ENCODE peak calls at places on chromosomes 5 and 9, in nine cellular contexts. One of them, this sample, is unnamed.

GRCh38 chr9:79766091-79766490 is 194.3 kb downstream of the TLE4 start:
- DNase-seq in amniotic stem cell: no peak
- DNase-seq in A549: no peak
- DNase-seq in spleen: no peak
- DNase-seq in NCI-H2171: no peak
- DNase-seq in GM12891: no peak
- DNase-seq in stimulated activated CD8-positive, alpha-beta memory T cell treated with anti-CD3 and anti-CD28 coated beads, Interleukin-15, amount 100 ng/mL, for 24 hours: no peak
- DNase-seq in DMS153: no peak
- DNase-seq in left cardiac atrium: no peak
- DNase-seq in this sample: no peak

GRCh38 chr5:132468665-132469379 is 21.8 kb downstream of the IRF1 start:
- DNase-seq in amniotic stem cell: no peak
- DNase-seq in A549: no peak
- DNase-seq in spleen: peak; percentile 76
- DNase-seq in NCI-H2171: no peak
- DNase-seq in GM12891: no peak
- DNase-seq in stimulated activated CD8-positive, alpha-beta memory T cell treated with anti-CD3 and anti-CD28 coated beads, Interleukin-15, amount 100 ng/mL, for 24 hours: no peak
- DNase-seq in DMS153: no peak
- DNase-seq in left cardiac atrium: no peak
- DNase-seq in this sample: peak; percentile 4

GRCh38 chr5:17379188-17379951 is 118.7 kb upstream of the TAF11L2 start:
- DNase-seq in amniotic stem cell: no peak
- DNase-seq in A549: no peak
- DNase-seq in spleen: no peak
- DNase-seq in NCI-H2171: peak; percentile 73
- DNase-seq in GM12891: no peak
- DNase-seq in stimulated activated CD8-positive, alpha-beta memory T cell treated with anti-CD3 and anti-CD28 coated beads, Interleukin-15, amount 100 ng/mL, for 24 hours: no peak
- DNase-seq in DMS153: no peak
- DNase-seq in left cardiac atrium: no peak
- DNase-seq in this sample: no peak

GRCh38 chr9:93890436-93890935 is 64.7 kb downstream of the BARX1 start:
- DNase-seq in amniotic stem cell: no peak
- DNase-seq in A549: no peak
- DNase-seq in spleen: no peak
- DNase-seq in NCI-H2171: no peak
- DNase-seq in GM12891: no peak
- DNase-seq in stimulated activated CD8-positive, alpha-beta memory T cell treated with anti-CD3 and anti-CD28 coated beads, Interleukin-15, amount 100 ng/mL, for 24 hours: no peak
- DNase-seq in DMS153: no peak
- DNase-seq in left cardiac atrium: no peak
- DNase-seq in this sample: no peak

GRCh38 chr5:123868267-123868666 is 356.3 kb downstream of the CSNK1G3 start:
- DNase-seq in amniotic stem cell: no peak
- DNase-seq in A549: no peak
- DNase-seq in spleen: no peak
- DNase-seq in NCI-H2171: no peak
- DNase-seq in GM12891: no peak
- DNase-seq in stimulated activated CD8-positive, alpha-beta memory T cell treated with anti-CD3 and anti-CD28 coated beads, Interleukin-15, amount 100 ng/mL, for 24 hours: no peak
- DNase-seq in DMS153: peak; percentile 43
- DNase-seq in left cardiac atrium: no peak
- DNase-seq in this sample: no peak

GRCh38 chr9:33750307-33750838 is 45.0 kb upstream of the PRSS3 start:
- DNase-seq in amniotic stem cell: no peak
- DNase-seq in A549: peak; percentile 53
- DNase-seq in spleen: no peak
- DNase-seq in NCI-H2171: no peak
- DNase-seq in GM12891: no peak
- DNase-seq in stimulated activated CD8-positive, alpha-beta memory T cell treated with anti-CD3 and anti-CD28 coated beads, Interleukin-15, amount 100 ng/mL, for 24 hours: no peak
- DNase-seq in DMS153: no peak
- DNase-seq in left cardiac atrium: peak; percentile 21
- DNase-seq in this sample: no peak

GRCh38 chr5:151280443-151280842 is 23.1 kb downstream of the SLC36A3 start:
- DNase-seq in amniotic stem cell: no peak
- DNase-seq in A549: no peak
- DNase-seq in spleen: no peak
- DNase-seq in NCI-H2171: no peak
- DNase-seq in GM12891: no peak
- DNase-seq in stimulated activated CD8-positive, alpha-beta memory T cell treated with anti-CD3 and anti-CD28 coated beads, Interleukin-15, amount 100 ng/mL, for 24 hours: no peak
- DNase-seq in DMS153: no peak
- DNase-seq in left cardiac atrium: no peak
- DNase-seq in this sample: no peak

GRCh38 chr5:15604986-15605385 is 105.0 kb downstream of the FBXL7 start:
- DNase-seq in amniotic stem cell: no peak
- DNase-seq in A549: no peak
- DNase-seq in spleen: no peak
- DNase-seq in NCI-H2171: no peak
- DNase-seq in GM12891: no peak
- DNase-seq in stimulated activated CD8-positive, alpha-beta memory T cell treated with anti-CD3 and anti-CD28 coated beads, Interleukin-15, amount 100 ng/mL, for 24 hours: no peak
- DNase-seq in DMS153: no peak
- DNase-seq in left cardiac atrium: no peak
- DNase-seq in this sample: no peak

GRCh38 chr5:179120951-179121666 is 60.9 kb downstream of the ZNF354C start:
- DNase-seq in amniotic stem cell: no peak
- DNase-seq in A549: no peak
- DNase-seq in spleen: peak; percentile 56
- DNase-seq in NCI-H2171: no peak
- DNase-seq in GM12891: no peak
- DNase-seq in stimulated activated CD8-positive, alpha-beta memory T cell treated with anti-CD3 and anti-CD28 coated beads, Interleukin-15, amount 100 ng/mL, for 24 hours: no peak
- DNase-seq in DMS153: no peak
- DNase-seq in left cardiac atrium: no peak
- DNase-seq in this sample: no peak

GRCh38 chr9:86405926-86406325 is 51.7 kb upstream of the TUT7 start:
- DNase-seq in amniotic stem cell: peak; percentile 69
- DNase-seq in A549: peak; percentile 45
- DNase-seq in spleen: no peak
- DNase-seq in NCI-H2171: no peak
- DNase-seq in GM12891: no peak
- DNase-seq in stimulated activated CD8-positive, alpha-beta memory T cell treated with anti-CD3 and anti-CD28 coated beads, Interleukin-15, amount 100 ng/mL, for 24 hours: no peak
- DNase-seq in DMS153: no peak
- DNase-seq in left cardiac atrium: no peak
- DNase-seq in this sample: peak; percentile 26

GRCh38 chr5:159559337-159559736 is 229.1 kb upstream of the IL12B start:
- DNase-seq in amniotic stem cell: no peak
- DNase-seq in A549: no peak
- DNase-seq in spleen: no peak
- DNase-seq in NCI-H2171: no peak
- DNase-seq in GM12891: no peak
- DNase-seq in stimulated activated CD8-positive, alpha-beta memory T cell treated with anti-CD3 and anti-CD28 coated beads, Interleukin-15, amount 100 ng/mL, for 24 hours: no peak
- DNase-seq in DMS153: no peak
- DNase-seq in left cardiac atrium: no peak
- DNase-seq in this sample: no peak

GRCh38 chr9:806285-807156 is 35.0 kb upstream of the DMRT1 start:
- DNase-seq in amniotic stem cell: no peak
- DNase-seq in A549: peak; percentile 48
- DNase-seq in spleen: no peak
- DNase-seq in NCI-H2171: peak; percentile 28
- DNase-seq in GM12891: no peak
- DNase-seq in stimulated activated CD8-positive, alpha-beta memory T cell treated with anti-CD3 and anti-CD28 coated beads, Interleukin-15, amount 100 ng/mL, for 24 hours: no peak
- DNase-seq in DMS153: no peak
- DNase-seq in left cardiac atrium: no peak
- DNase-seq in this sample: no peak

GRCh38 chr9:89863837-89864236 is 259.0 kb downstream of the GADD45G start:
- DNase-seq in amniotic stem cell: no peak
- DNase-seq in A549: no peak
- DNase-seq in spleen: peak; percentile 47
- DNase-seq in NCI-H2171: no peak
- DNase-seq in GM12891: no peak
- DNase-seq in stimulated activated CD8-positive, alpha-beta memory T cell treated with anti-CD3 and anti-CD28 coated beads, Interleukin-15, amount 100 ng/mL, for 24 hours: no peak
- DNase-seq in DMS153: peak; percentile 47
- DNase-seq in left cardiac atrium: no peak
- DNase-seq in this sample: no peak

GRCh38 chr9:96651626-96652025 is 3.5 kb downstream of the PRXL2C start:
- DNase-seq in amniotic stem cell: no peak
- DNase-seq in A549: peak; percentile 47
- DNase-seq in spleen: no peak
- DNase-seq in NCI-H2171: no peak
- DNase-seq in GM12891: no peak
- DNase-seq in stimulated activated CD8-positive, alpha-beta memory T cell treated with anti-CD3 and anti-CD28 coated beads, Interleukin-15, amount 100 ng/mL, for 24 hours: no peak
- DNase-seq in DMS153: no peak
- DNase-seq in left cardiac atrium: no peak
- DNase-seq in this sample: no peak

GRCh38 chr9:134895103-134895502 is 14.5 kb downstream of the FCN2 start:
- DNase-seq in amniotic stem cell: no peak
- DNase-seq in A549: no peak
- DNase-seq in spleen: peak; percentile 12
- DNase-seq in NCI-H2171: no peak
- DNase-seq in GM12891: no peak
- DNase-seq in stimulated activated CD8-positive, alpha-beta memory T cell treated with anti-CD3 and anti-CD28 coated beads, Interleukin-15, amount 100 ng/mL, for 24 hours: no peak
- DNase-seq in DMS153: no peak
- DNase-seq in left cardiac atrium: no peak
- DNase-seq in this sample: peak; percentile 12

GRCh38 chr9:114275246-114275994 is 47.5 kb upstream of the ORM1 start:
- DNase-seq in amniotic stem cell: no peak
- DNase-seq in A549: no peak
- DNase-seq in spleen: peak; percentile 24
- DNase-seq in NCI-H2171: no peak
- DNase-seq in GM12891: no peak
- DNase-seq in stimulated activated CD8-positive, alpha-beta memory T cell treated with anti-CD3 and anti-CD28 coated beads, Interleukin-15, amount 100 ng/mL, for 24 hours: no peak
- DNase-seq in DMS153: no peak
- DNase-seq in left cardiac atrium: peak; percentile 22
- DNase-seq in this sample: peak; percentile 15

GRCh38 chr9:125631391-125632085 is 75.5 kb downstream of the MAPKAP1 start:
- DNase-seq in amniotic stem cell: no peak
- DNase-seq in A549: peak; percentile 43
- DNase-seq in spleen: no peak
- DNase-seq in NCI-H2171: no peak
- DNase-seq in GM12891: peak; percentile 17
- DNase-seq in stimulated activated CD8-positive, alpha-beta memory T cell treated with anti-CD3 and anti-CD28 coated beads, Interleukin-15, amount 100 ng/mL, for 24 hours: no peak
- DNase-seq in DMS153: no peak
- DNase-seq in left cardiac atrium: no peak
- DNase-seq in this sample: no peak

GRCh38 chr5:172769598-172770373 is 1.2 kb downstream of the DUSP1 start:
- DNase-seq in amniotic stem cell: no peak
- DNase-seq in A549: no peak
- DNase-seq in spleen: peak; percentile 88
- DNase-seq in NCI-H2171: no peak
- DNase-seq in GM12891: no peak
- DNase-seq in stimulated activated CD8-positive, alpha-beta memory T cell treated with anti-CD3 and anti-CD28 coated beads, Interleukin-15, amount 100 ng/mL, for 24 hours: no peak
- DNase-seq in DMS153: no peak
- DNase-seq in left cardiac atrium: peak; percentile 60
- DNase-seq in this sample: no peak

GRCh38 chr9:31335529-31336234 is 1048.8 kb upstream of the ACO1 start:
- DNase-seq in amniotic stem cell: no peak
- DNase-seq in A549: no peak
- DNase-seq in spleen: no peak
- DNase-seq in NCI-H2171: no peak
- DNase-seq in GM12891: no peak
- DNase-seq in stimulated activated CD8-positive, alpha-beta memory T cell treated with anti-CD3 and anti-CD28 coated beads, Interleukin-15, amount 100 ng/mL, for 24 hours: no peak
- DNase-seq in DMS153: no peak
- DNase-seq in left cardiac atrium: no peak
- DNase-seq in this sample: no peak

GRCh38 chr5:1259806-1260480 is 34.8 kb downstream of the SLC6A18 start:
- DNase-seq in amniotic stem cell: no peak
- DNase-seq in A549: no peak
- DNase-seq in spleen: no peak
- DNase-seq in NCI-H2171: no peak
- DNase-seq in GM12891: no peak
- DNase-seq in stimulated activated CD8-positive, alpha-beta memory T cell treated with anti-CD3 and anti-CD28 coated beads, Interleukin-15, amount 100 ng/mL, for 24 hours: no peak
- DNase-seq in DMS153: no peak
- DNase-seq in left cardiac atrium: no peak
- DNase-seq in this sample: no peak

GRCh38 chr9:111287127-111287526 is 42.9 kb downstream of the OR2K2 start:
- DNase-seq in amniotic stem cell: no peak
- DNase-seq in A549: no peak
- DNase-seq in spleen: no peak
- DNase-seq in NCI-H2171: no peak
- DNase-seq in GM12891: no peak
- DNase-seq in stimulated activated CD8-positive, alpha-beta memory T cell treated with anti-CD3 and anti-CD28 coated beads, Interleukin-15, amount 100 ng/mL, for 24 hours: no peak
- DNase-seq in DMS153: no peak
- DNase-seq in left cardiac atrium: no peak
- DNase-seq in this sample: no peak

GRCh38 chr9:20242767-20243166 is 379.5 kb downstream of the MLLT3 start:
- DNase-seq in amniotic stem cell: no peak
- DNase-seq in A549: no peak
- DNase-seq in spleen: no peak
- DNase-seq in NCI-H2171: no peak
- DNase-seq in GM12891: peak; percentile 25
- DNase-seq in stimulated activated CD8-positive, alpha-beta memory T cell treated with anti-CD3 and anti-CD28 coated beads, Interleukin-15, amount 100 ng/mL, for 24 hours: no peak
- DNase-seq in DMS153: no peak
- DNase-seq in left cardiac atrium: no peak
- DNase-seq in this sample: no peak

GRCh38 chr9:34562136-34562745 is 27.3 kb downstream of the CNTFR start:
- DNase-seq in amniotic stem cell: no peak
- DNase-seq in A549: no peak
- DNase-seq in spleen: no peak
- DNase-seq in NCI-H2171: no peak
- DNase-seq in GM12891: no peak
- DNase-seq in stimulated activated CD8-positive, alpha-beta memory T cell treated with anti-CD3 and anti-CD28 coated beads, Interleukin-15, amount 100 ng/mL, for 24 hours: no peak
- DNase-seq in DMS153: no peak
- DNase-seq in left cardiac atrium: no peak
- DNase-seq in this sample: no peak

This sample was measured in uterus.